ENCODE peak calls at places on chromosomes 2 and 18, in six cellular contexts. Q is left ventricle myocardium inferior, T is brain microvascular endothelial cell, C is Peyer's patch, D is breast epithelium, Y is endothelial cell of umbilical vein. K is an unnamed sample.

GRCh38 chr2:99825630-99826029 is 316.8 kb downstream of the AFF3 start:
- DNase-seq in T (no peak), D (no peak), C (no peak), Y (no peak), Q (no peak), K (no peak)

GRCh38 chr2:39158351-39158750 is 37.5 kb upstream of the SOS1 start:
- DNase-seq in C (no peak), T (peak; percentile 93), D (no peak), Q (no peak), Y (no peak), K (no peak)

GRCh38 chr2:223970343-223971128 is 13.3 kb downstream of the MRPL44 start:
- DNase-seq in D (no peak), C (peak; percentile 70), Y (peak; percentile 76), T (peak; percentile 65), Q (no peak), K (peak; percentile 25)

GRCh38 chr2:200172944-200173481 is 133.5 kb upstream of the SPATS2L start:
- DNase-seq in D (no peak), Q (no peak), T (peak; percentile 66), Y (no peak), C (no peak), K (peak; percentile 39)

GRCh38 chr2:37688771-37689468 is 17.5 kb upstream of the CDC42EP3 start:
- DNase-seq in D (no peak), T (peak; percentile 85), C (no peak), Q (no peak), Y (peak; percentile 50), K (peak; percentile 90)

GRCh38 chr2:159484537-159484936 is 131.8 kb downstream of the BAZ2B start:
- DNase-seq in Q (no peak), D (no peak), Y (no peak), C (no peak), T (no peak), K (no peak)

GRCh38 chr2:60097298-60097697 is 456.2 kb downstream of the BCL11A start:
- DNase-seq in T (no peak), C (no peak), D (no peak), Y (no peak), Q (no peak), K (no peak)

GRCh38 chr2:240392948-240393830 is 42.3 kb upstream of the GPC1 start:
- DNase-seq in Q (no peak), Y (no peak), D (peak; percentile 47), T (no peak), C (peak; percentile 21), K (no peak)

GRCh38 chr2:27956895-27957294 is 66.4 kb downstream of the BABAM2 start:
- DNase-seq in Q (no peak), T (peak; percentile 24), Y (no peak), C (no peak), D (no peak), K (peak; percentile 57)

GRCh38 chr18:47413327-47413726 is 161.9 kb upstream of the SKOR2 start:
- DNase-seq in D (no peak), Q (no peak), T (no peak), C (no peak), Y (no peak), K (no peak)

GRCh38 chr2:160736629-160737028 is 243.0 kb upstream of the RBMS1 start:
- DNase-seq in Q (no peak), D (no peak), Y (peak; percentile 64), T (peak; percentile 75), C (no peak), K (peak; percentile 85)

GRCh38 chr18:58671941-58672565 is 788 bp downstream of the MALT1 start:
- DNase-seq in Q (peak; percentile 45), Y (peak; percentile 21), C (peak; percentile 81), D (no peak), T (peak; percentile 14), K (peak; percentile 36)

GRCh38 chr2:215460682-215461081 is 24.8 kb upstream of the FN1 start:
- DNase-seq in D (no peak), C (no peak), Y (peak; percentile 72), Q (no peak), T (peak; percentile 91), K (peak; percentile 97)

GRCh38 chr2:24124003-24124585 is 825 bp downstream of the FAM228B start:
- DNase-seq in C (no peak), D (no peak), Q (no peak), T (peak; percentile 30), Y (no peak), K (peak; percentile 47)

GRCh38 chr2:122863516-122863915 is 1108.1 kb downstream of the TSN start:
- DNase-seq in Q (no peak), D (no peak), T (no peak), C (no peak), Y (no peak), K (no peak)

GRCh38 chr2:197079414-197079813 is 152.9 kb upstream of the PGAP1 start:
- DNase-seq in C (no peak), Y (no peak), T (no peak), D (no peak), Q (no peak), K (peak; percentile 65)

GRCh38 chr2:192067631-192068030 is 127.1 kb downstream of the TMEFF2 start:
- DNase-seq in C (no peak), Y (no peak), D (no peak), Q (no peak), T (no peak), K (no peak)

GRCh38 chr2:111161971-111162370 is 41.3 kb downstream of the BCL2L11 start:
- DNase-seq in T (no peak), C (no peak), D (no peak), Q (peak; percentile 62), Y (peak; percentile 72), K (no peak)

GRCh38 chr2:241432824-241433448 is 75.4 kb downstream of the STK25 start:
- DNase-seq in T (no peak), D (no peak), Y (no peak), Q (no peak), C (no peak), K (no peak)

GRCh38 chr2:10778724-10779115 is 33.9 kb downstream of the PDIA6 start:
- DNase-seq in Y (no peak), T (no peak), D (no peak), Q (no peak), C (no peak), K (no peak)

GRCh38 chr2:120906914-120907313 is 171.2 kb downstream of the GLI2 start:
- DNase-seq in D (no peak), Y (no peak), C (no peak), Q (no peak), T (no peak), K (no peak)

GRCh38 chr2:120909102-120909501 is 173.4 kb downstream of the GLI2 start:
- DNase-seq in D (no peak), Q (no peak), Y (no peak), T (no peak), C (no peak), K (no peak)

GRCh38 chr2:120908314-120908975 is 172.8 kb downstream of the GLI2 start:
- DNase-seq in Q (no peak), Y (no peak), C (no peak), D (no peak), T (no peak), K (no peak)

GRCh38 chr2:120905824-120906571 is 170.3 kb downstream of the GLI2 start:
- DNase-seq in Y (no peak), Q (no peak), D (no peak), C (no peak), T (no peak), K (no peak)

DNA sequence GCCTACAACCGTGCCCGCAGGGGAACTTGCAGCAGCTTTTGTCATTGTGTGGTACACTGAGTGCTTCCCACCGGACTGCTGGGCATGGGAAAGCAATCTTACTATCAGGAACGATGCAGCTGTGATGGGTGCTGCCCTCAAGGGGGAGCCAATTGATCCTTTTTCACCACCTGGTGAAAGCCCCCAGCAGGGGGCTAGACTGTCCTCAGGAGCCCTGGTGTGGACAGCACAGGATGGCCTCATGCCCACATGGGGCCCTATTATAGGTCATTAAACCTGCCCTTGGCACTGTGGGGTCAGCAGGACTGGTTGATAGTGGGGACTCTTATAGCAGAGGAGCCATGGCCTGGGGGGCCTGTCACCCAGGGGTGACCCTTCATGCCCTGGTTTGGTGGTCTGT is 172.2 kb downstream of the GLI2 start:
- DNase-seq in D (no peak), C (no peak), Q (no peak), T (no peak), Y (no peak), K (no peak)
- TF ChIP-seq CTCF in D (no peak), C (no peak), Q (no peak), T (peak; percentile 53), Y (peak; percentile 23), K (peak; percentile 11)

GRCh38 chr18:54004828-54005227 is 219.6 kb downstream of the MBD2 start:
- DNase-seq in C (no peak), Y (no peak), T (no peak), D (no peak), Q (no peak), K (no peak)
- TF ChIP-seq CTCF in C (no peak), Y (no peak), T (no peak), D (no peak), Q (no peak), K (no peak)

GRCh38 chr18:70135604-70136003 is 69.9 kb downstream of the RTTN start:
- DNase-seq in T (no peak), Q (no peak), Y (peak; percentile 29), D (no peak), C (no peak), K (no peak)

GRCh38 chr18:70127307-70127828 is 78.1 kb downstream of the RTTN start:
- DNase-seq in Y (no peak), D (no peak), C (no peak), T (no peak), Q (no peak), K (no peak)

GRCh38 chr18:70128271-70128670 is 77.2 kb downstream of the RTTN start:
- DNase-seq in Q (no peak), D (no peak), T (no peak), Y (no peak), C (no peak), K (no peak)

DNA sequence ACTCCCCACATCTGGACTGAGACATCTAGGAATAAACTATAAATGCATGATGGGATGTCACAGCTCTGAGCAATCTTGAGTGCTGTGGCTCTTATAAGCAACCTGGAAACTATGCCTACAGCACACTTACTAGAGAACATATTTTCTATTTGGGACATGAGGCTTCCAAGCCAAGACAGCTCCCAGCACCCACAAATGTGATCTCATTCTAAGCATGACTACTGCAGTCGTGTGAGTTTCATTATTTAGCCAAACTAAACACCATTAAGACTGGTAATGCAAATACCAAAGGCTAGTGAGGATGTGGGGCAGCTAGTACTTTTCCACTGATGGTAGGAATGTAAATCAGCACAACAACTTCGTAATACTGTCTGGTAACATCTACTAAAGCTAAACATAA is 72.5 kb downstream of the RTTN start:
- DNase-seq in Q (no peak), Y (peak; percentile 83), D (no peak), T (peak; percentile 87), C (no peak), K (peak; percentile 94)
- TF ChIP-seq CTCF in Q (no peak), Y (no peak), D (no peak), T (no peak), C (no peak), K (no peak)

DNA sequence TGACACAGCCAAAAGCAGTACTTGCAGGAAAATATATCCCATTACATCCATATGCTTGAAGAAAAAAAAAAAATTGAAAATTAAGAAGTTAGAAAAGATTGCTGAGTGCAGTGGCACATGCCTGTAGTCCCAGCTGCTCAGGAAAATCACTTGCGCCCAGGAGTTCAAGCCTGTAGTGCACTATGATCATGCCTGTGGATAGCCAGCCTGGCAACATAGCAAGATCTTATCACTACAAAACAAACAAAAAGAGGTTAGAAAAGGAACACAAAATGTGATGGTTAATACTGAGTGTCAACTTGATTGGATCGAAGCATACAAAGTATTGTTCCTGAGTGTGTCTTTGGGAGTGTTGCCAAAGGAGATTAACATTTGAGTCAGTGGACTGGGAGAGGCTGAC is 361.9 kb downstream of the NYAP2 start:
- DNase-seq in C (no peak), D (no peak), Y (no peak), T (no peak), Q (no peak), K (no peak)
- TF ChIP-seq CTCF in C (no peak), D (no peak), Y (no peak), T (no peak), Q (no peak), K (no peak)

K was measured in astrocyte.